ENCODE peak calls at places on chromosomes 16 and 17, in ten cellular contexts. J is NCI-H1436; X is posterior vena cava; M is islet precursor cell; S is HCEC 1CT; N is tibial nerve; O is HEK293T; B is lung; I is CD8-positive, alpha-beta T cell; Z is NCI-H510A treated with DMSO at 0.1 percent for 48 hours. E is an unnamed sample.

GRCh38 chr16:17302620-17303019 is 168.1 kb downstream of the XYLT1 start:
- DNase-seq in N (no peak), M (no peak), I (no peak), J (no peak), X (no peak), S (no peak), O (no peak), B (no peak), Z (no peak), E (no peak)

GRCh38 chr16:12245088-12245922 is 268.8 kb downstream of the SNX29 start:
- DNase-seq in Z (no peak), S (no peak), O (no peak), X (no peak), B (no peak), M (no peak), N (no peak), J (no peak), I (no peak), E (no peak)

GRCh38 chr17:6172642-6173330 is 102.6 kb downstream of the WSCD1 start:
- DNase-seq in N (no peak), O (no peak), B (no peak), J (no peak), M (peak; percentile 36), S (no peak), X (no peak), I (no peak), Z (no peak), E (no peak)

GRCh38 chr17:82493517-82493840 is 26.1 kb upstream of the FOXK2 start:
- DNase-seq in B (no peak), X (no peak), S (no peak), M (no peak), Z (no peak), O (no peak), N (no peak), I (no peak), J (no peak), E (peak; percentile 43)

GRCh38 chr16:12096162-12096781 is 119.7 kb downstream of the SNX29 start:
- DNase-seq in B (no peak), S (peak; percentile 63), I (no peak), X (peak; percentile 44), J (no peak), O (no peak), M (no peak), N (no peak), Z (no peak), E (no peak)

GRCh38 chr16:11303405-11304138 is 22.4 kb upstream of the PRM1 start:
- DNase-seq in B (peak; percentile 71), I (no peak), N (no peak), X (no peak), M (no peak), J (no peak), O (no peak), Z (peak; percentile 34), S (no peak), E (no peak)

GRCh38 chr16:80614908-80615696 is 74.3 kb downstream of the DYNLRB2 start:
- DNase-seq in O (peak; percentile 38), N (no peak), J (no peak), Z (no peak), M (peak; percentile 66), B (no peak), S (no peak), I (no peak), X (no peak), E (no peak)

GRCh38 chr16:55056585-55057520 is 126.2 kb downstream of the IRX5 start:
- DNase-seq in N (no peak), B (no peak), J (peak; percentile 9), M (peak; percentile 76), S (no peak), X (no peak), I (no peak), Z (peak; percentile 16), O (peak; percentile 47), E (peak; percentile 38)

GRCh38 chr17:27578718-27579085 is 52.3 kb upstream of the LGALS9 start:
- DNase-seq in I (no peak), X (no peak), N (no peak), O (no peak), J (no peak), B (no peak), Z (no peak), M (peak; percentile 86), S (peak; percentile 17), E (no peak)

GRCh38 chr17:81277421-81277820 is 17.7 kb downstream of the SLC38A10 start:
- DNase-seq in X (no peak), M (no peak), S (no peak), Z (peak; percentile 39), B (peak; percentile 48), I (no peak), O (no peak), J (no peak), N (no peak), E (no peak)

GRCh38 chr17:80175411-80175810 is 5.6 kb downstream of the CARD14 start:
- DNase-seq in M (peak; percentile 88), J (no peak), X (no peak), Z (no peak), B (peak; percentile 42), S (no peak), O (no peak), I (no peak), N (no peak), E (no peak)

GRCh38 chr17:12877953-12878669 is 88.8 kb downstream of the ARHGAP44 start:
- DNase-seq in M (no peak), S (no peak), O (no peak), J (no peak), I (no peak), X (no peak), N (no peak), B (no peak), Z (no peak), E (no peak)

GRCh38 chr16:87198328-87198731 is 118.9 kb downstream of the C16orf95 start:
- DNase-seq in B (no peak), I (no peak), N (no peak), S (no peak), O (no peak), J (no peak), M (no peak), X (no peak), Z (no peak), E (no peak)

GRCh38 chr16:9800180-9800738 is 382.0 kb downstream of the GRIN2A start:
- DNase-seq in J (no peak), I (no peak), M (no peak), X (no peak), B (no peak), S (no peak), N (no peak), O (no peak), Z (no peak), E (no peak)

GRCh38 chr17:31588512-31588911 is 197.0 kb downstream of the RAB11FIP4 start:
- DNase-seq in S (no peak), O (no peak), Z (no peak), M (no peak), X (peak; percentile 48), N (no peak), I (no peak), B (no peak), J (no peak), E (no peak)

GRCh38 chr17:41397003-41397665 is at the start of gene KRT31:
- DNase-seq in O (no peak), N (no peak), M (peak; percentile 42), X (no peak), I (no peak), Z (no peak), S (no peak), J (no peak), B (no peak), E (no peak)

GRCh38 chr17:45867702-45868101 is 23.0 kb downstream of the SPPL2C start:
- DNase-seq in S (no peak), J (peak; percentile 38), M (peak; percentile 52), O (peak; percentile 41), I (no peak), X (peak; percentile 44), B (no peak), N (no peak), Z (no peak), E (no peak)

GRCh38 chr16:4048481-4048880 is 67.8 kb downstream of the ADCY9 start:
- DNase-seq in B (no peak), M (no peak), X (no peak), J (no peak), S (no peak), N (no peak), Z (no peak), O (no peak), I (no peak), E (no peak)

GRCh38 chr16:19822534-19822933 is 62.1 kb downstream of the GPRC5B start:
- DNase-seq in B (no peak), S (peak; percentile 41), M (peak; percentile 14), X (no peak), N (no peak), Z (no peak), J (no peak), O (no peak), I (no peak), E (no peak)

GRCh38 chr17:42989146-42989545 is 8.8 kb downstream of the RUNDC1 start:
- DNase-seq in N (no peak), I (no peak), O (no peak), S (peak; percentile 63), Z (no peak), J (no peak), X (no peak), M (no peak), B (no peak), E (no peak)

GRCh38 chr17:6796887-6797490 is 21.0 kb downstream of the FBXO39 start:
- DNase-seq in N (no peak), J (no peak), Z (no peak), I (no peak), B (no peak), S (peak; percentile 23), X (no peak), O (no peak), M (no peak), E (no peak)

GRCh38 chr17:73138541-73139138 is 26.2 kb upstream of the SSTR2 start:
- DNase-seq in Z (no peak), X (no peak), S (no peak), I (no peak), B (no peak), O (no peak), M (no peak), J (peak; percentile 15), N (no peak), E (peak; percentile 78)

GRCh38 chr17:74532115-74532514 is 840 bp upstream of the CD300LB start:
- DNase-seq in J (no peak), N (no peak), S (no peak), Z (no peak), O (no peak), B (peak; percentile 69), X (peak; percentile 86), M (peak; percentile 26), I (peak; percentile 23), E (no peak)

GRCh38 chr17:19359856-19360255 is 2.7 kb downstream of the B9D1 start:
- DNase-seq in B (no peak), S (no peak), J (no peak), I (no peak), N (no peak), X (peak; percentile 43), Z (no peak), O (no peak), M (no peak), E (no peak)

GRCh38 chr17:4505187-4505586 is 6.5 kb downstream of the SPNS2 start:
- DNase-seq in X (no peak), B (no peak), M (peak; percentile 98), J (no peak), S (no peak), N (no peak), O (no peak), Z (no peak), I (no peak), E (no peak)

GRCh38 chr17:12463102-12463501 is 202.6 kb upstream of the MYOCD start:
- DNase-seq in I (no peak), S (peak; percentile 54), M (no peak), X (no peak), O (no peak), B (no peak), Z (no peak), N (no peak), J (no peak), E (no peak)

GRCh38 chr17:67994827-67995567 is 1.3 kb downstream of the C17orf58 start:
- DNase-seq in X (no peak), O (no peak), I (no peak), M (peak; percentile 26), N (no peak), Z (no peak), B (no peak), S (peak; percentile 82), J (no peak), E (no peak)

GRCh38 chr16:17657037-17657436 is 186.3 kb upstream of the XYLT1 start:
- DNase-seq in J (no peak), X (no peak), I (no peak), Z (peak; percentile 19), O (no peak), S (no peak), N (no peak), M (no peak), B (no peak), E (no peak)